ENCODE peak calls at places on chromosomes 13 and 19, in five cellular contexts. J is gastrocnemius medialis; Z is activated naive CD8-positive, alpha-beta T cell treated with anti-CD3 and anti-CD28 coated beads, Interleukin-2, amount 50 U/mL, for 24 hours; L is activated CD4-positive, CD25-positive, alpha-beta regulatory T cell treated with anti-CD3 and anti-CD28 coated beads, Interleukin-2, amount 50 U/mL, for 72 hours; D is AG09309. U is an unnamed sample.

GRCh38 chr19:33370783-33371182 is 2.7 kb upstream of the CEBPG start:
- DNase-seq in J (no peak), Z (no peak), L (no peak), D (no peak), U (no peak)

GRCh38 chr19:45406165-45406956 is at the start of gene POLR1G:
- DNase-seq in J (peak), Z (peak), L (peak), D (no peak), U (peak)

GRCh38 chr13:95624020-95624419 is 20.5 kb downstream of the DZIP1 start:
- DNase-seq in J (no peak), Z (peak), L (no peak), D (no peak), U (no peak)

GRCh38 chr19:3721131-3721899 is 13.1 kb downstream of the TJP3 start:
- DNase-seq in J (peak), Z (peak), L (peak), D (peak), U (peak)

GRCh38 chr19:50718255-50719118 is 1.1 kb downstream of the SHANK1 start:
- DNase-seq in J (no peak), Z (peak), L (no peak), D (no peak), U (no peak)

GRCh38 chr13:99085139-99085845 is 107.4 kb upstream of the DOCK9 start:
- DNase-seq in J (no peak), Z (no peak), L (no peak), D (no peak), U (no peak)

GRCh38 chr19:58009666-58010301 is 7.2 kb upstream of the ZNF606 start:
- DNase-seq in J (peak), Z (peak), L (peak), D (no peak), U (peak)

GRCh38 chr13:75091707-75092106 is 390.3 kb downstream of the TBC1D4 start:
- DNase-seq in J (no peak), Z (no peak), L (no peak), D (no peak), U (no peak)

GRCh38 chr13:19713186-19713965 is 69.4 kb downstream of the PSPC1 start:
- DNase-seq in J (no peak), Z (no peak), L (no peak), D (peak), U (peak)